ENCODE peak calls at places on chromosomes 7 and 10, in five cellular contexts. T, P, D, K and Z are unnamed samples. For H3K4me1, the result is how much of the 10 kb centered on the place peaks cover.

GRCh38 chr7:118129037-118129436 is 54.9 kb upstream of the LSM8 start:
- DNase-seq in T (no peak), P (no peak), D (no peak), K (no peak), Z (no peak)

GRCh38 chr7:150337179-150337578 is 4.2 kb downstream of the RARRES2 start:
- DNase-seq in T (no peak), P (no peak), D (no peak), K (no peak), Z (no peak)

GRCh38 chr10:49080071-49080470 is 35.3 kb downstream of the VSTM4 start:
- DNase-seq in T (peak), P (peak), D (no peak), K (no peak), Z (no peak)

GRCh38 chr10:69766161-69766910 is 35.4 kb upstream of the COL13A1 start:
- DNase-seq in T (peak), P (peak), D (no peak), K (no peak), Z (no peak)

GRCh38 chr7:80097756-80098155 is 36.9 kb upstream of the GNAI1 start:
- DNase-seq in T (no peak), P (peak), D (no peak), K (no peak), Z (no peak)

GRCh38 chr10:42646692-42647640 is 8.6 kb upstream of the ZNF33B start:
- DNase-seq in T (no peak), P (no peak), D (no peak), K (no peak), Z (no peak)

GRCh38 chr7:112566392-112567324 is 85.9 kb downstream of the LSMEM1 start:
- DNase-seq in T (no peak), P (no peak), D (no peak), K (no peak), Z (no peak)

GRCh38 chr7:24729365-24730017 is 27.8 kb downstream of the GSDME start:
- DNase-seq in T (peak), P (no peak), D (no peak), K (no peak), Z (no peak)

GRCh38 chr10:62815373-62816111 is 624 bp downstream of the EGR2 start:
- DNase-seq in T (no peak), P (peak), D (no peak), K (no peak), Z (no peak)

GRCh38 chr10:103679096-103679790 is 176.1 kb downstream of the SH3PXD2A start:
- DNase-seq in T (no peak), P (no peak), D (no peak), K (no peak), Z (no peak)

GRCh38 chr7:152556013-152556412 is 119.9 kb downstream of the XRCC2 start:
- DNase-seq in T (no peak), P (no peak), D (no peak), K (no peak), Z (no peak)

GRCh38 chr10:80196950-80197315 is 8.4 kb downstream of the ANXA11 start:
- DNase-seq in T (no peak), P (no peak), D (no peak), K (no peak), Z (no peak)
- H3K4me1 ChIP-seq in T (half or more), P (half or more), D (half or more), K (under half), Z (under half)

DNA sequence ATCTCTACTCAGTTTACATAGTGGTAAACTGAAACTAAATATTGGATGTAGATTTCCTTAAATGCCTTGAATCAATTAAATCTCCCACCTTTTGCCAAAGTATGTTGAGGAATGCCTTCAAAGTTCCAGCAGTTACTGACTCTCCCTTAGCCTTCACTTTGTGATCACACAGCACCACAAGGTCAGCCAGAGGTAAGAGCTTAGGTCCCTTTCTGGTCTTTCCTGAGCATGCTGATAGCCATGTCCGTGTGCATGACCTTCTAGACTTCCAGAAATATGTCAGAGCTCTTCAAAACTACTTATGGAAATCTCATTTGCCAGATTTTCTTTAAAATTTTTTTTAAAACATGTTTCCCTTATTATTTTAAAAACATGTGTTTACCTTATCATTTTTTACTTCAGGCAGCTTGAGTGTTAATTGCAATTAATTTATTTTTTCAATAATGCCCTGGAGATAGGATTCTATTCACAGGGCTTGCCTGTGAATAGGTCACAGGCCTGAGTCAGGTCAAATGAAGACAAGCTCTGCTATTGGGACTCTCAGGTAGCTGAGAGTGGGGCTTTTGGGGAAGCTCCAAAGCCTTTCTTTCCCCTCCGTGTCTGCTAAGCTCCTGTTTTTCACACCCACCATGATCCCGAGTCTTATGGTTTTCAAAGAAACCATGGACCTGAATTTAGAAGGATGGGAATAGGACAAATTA is 220.5 kb downstream of the CXCL12 start:
- DNase-seq in T (no peak), P (no peak), D (no peak), K (no peak), Z (no peak)
- H3K4me3 ChIP-seq in T (no peak), P (no peak), D (no peak), K (no peak), Z (no peak)

GRCh38 chr7:5345671-5346070 is 62.9 kb downstream of the SLC29A4 start:
- DNase-seq in T (no peak), P (no peak), D (no peak), K (no peak), Z (no peak)
- H3K4me1 ChIP-seq in T (under half), P (under half), D (under half), K (under half), Z (under half)

GRCh38 chr7:100435401-100436304 is 644 bp downstream of the PPP1R35 start:
- DNase-seq in T (peak), P (peak), D (peak), K (no peak), Z (peak)

GRCh38 chr7:100438172-100438571 is 1.9 kb upstream of the PPP1R35 start:
- DNase-seq in T (no peak), P (no peak), D (no peak), K (no peak), Z (no peak)

GRCh38 chr7:100434297-100435144 is 1.8 kb downstream of the PPP1R35 start:
- DNase-seq in T (no peak), P (no peak), D (no peak), K (no peak), Z (peak)

GRCh38 chr7:100433592-100434296 is 2.6 kb downstream of the PPP1R35 start:
- DNase-seq in T (no peak), P (no peak), D (no peak), K (no peak), Z (no peak)

DNA sequence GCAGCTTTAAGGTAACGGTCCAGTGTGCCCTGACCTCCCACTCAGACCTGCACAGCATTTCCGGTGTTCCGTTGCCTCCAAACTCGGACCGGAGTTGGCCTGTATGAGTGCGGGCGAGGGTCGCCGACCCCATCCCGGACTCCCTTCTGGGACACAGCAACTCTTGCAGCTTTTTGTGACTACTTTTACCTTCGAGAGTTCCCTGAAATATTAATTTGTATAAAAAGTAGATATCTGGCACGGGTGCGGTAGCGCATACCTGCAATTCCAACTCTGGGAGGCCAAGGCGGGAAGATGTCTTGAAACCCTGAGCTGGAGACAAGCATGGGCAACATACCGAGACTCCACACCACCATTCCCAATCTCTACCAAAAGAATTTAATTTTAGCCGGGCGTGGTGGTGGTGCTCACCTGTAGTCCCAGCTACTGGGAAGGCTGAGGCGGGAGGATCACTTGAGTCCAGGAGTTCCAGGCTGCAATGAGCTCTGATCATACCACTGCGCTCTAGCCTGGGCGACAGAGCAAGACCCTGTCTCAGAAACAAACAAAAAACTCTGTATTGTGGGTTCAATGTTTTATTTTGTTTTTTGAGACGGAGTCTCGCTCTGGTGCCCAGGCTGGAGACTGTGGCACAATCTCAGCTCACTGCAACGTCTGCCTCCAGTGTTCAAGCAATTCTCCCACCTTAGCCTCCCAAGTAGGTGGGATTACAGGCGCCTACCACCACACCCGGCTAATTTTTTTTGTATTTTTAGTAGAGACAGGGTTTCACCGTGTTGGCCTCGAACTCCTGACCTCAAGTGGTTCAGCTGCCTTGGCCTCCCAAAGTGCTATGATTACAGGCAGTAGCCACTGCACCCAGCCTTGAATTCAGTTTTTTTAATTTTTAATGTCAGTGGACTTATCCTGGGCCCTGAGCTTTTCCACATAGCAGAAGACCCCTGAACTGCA is 1.1 kb upstream of the PPP1R35 start:
- DNase-seq in T (no peak), P (no peak), D (no peak), K (no peak), Z (peak)
- H3K4me3 ChIP-seq in T (peak), P (peak), D (peak), K (peak), Z (no peak)

GRCh38 chr10:114911052-114911697 is 26.8 kb upstream of the TRUB1 start:
- DNase-seq in T (no peak), P (no peak), D (no peak), K (no peak), Z (no peak)

GRCh38 chr10:114915294-114915693 is 22.7 kb upstream of the TRUB1 start:
- DNase-seq in T (no peak), P (no peak), D (no peak), K (no peak), Z (no peak)

GRCh38 chr10:114908896-114909295 is 29.1 kb upstream of the TRUB1 start:
- DNase-seq in T (no peak), P (no peak), D (no peak), K (no peak), Z (no peak)

GRCh38 chr10:114914545-114914944 is 23.4 kb upstream of the TRUB1 start:
- DNase-seq in T (no peak), P (no peak), D (no peak), K (no peak), Z (no peak)

GRCh38 chr10:114911801-114912479 is 26.1 kb upstream of the TRUB1 start:
- DNase-seq in T (no peak), P (no peak), D (no peak), K (no peak), Z (no peak)
- H3K4me1 ChIP-seq in T (under half), P (under half), D (under half), K (under half), Z (under half)

GRCh38 chr7:3191545-3191944 is 109.5 kb upstream of the SDK1 start:
- DNase-seq in T (no peak), P (no peak), D (no peak), K (no peak), Z (no peak)
- H3K4me3 ChIP-seq in T (no peak), P (no peak), D (no peak), K (no peak), Z (no peak)

DNA sequence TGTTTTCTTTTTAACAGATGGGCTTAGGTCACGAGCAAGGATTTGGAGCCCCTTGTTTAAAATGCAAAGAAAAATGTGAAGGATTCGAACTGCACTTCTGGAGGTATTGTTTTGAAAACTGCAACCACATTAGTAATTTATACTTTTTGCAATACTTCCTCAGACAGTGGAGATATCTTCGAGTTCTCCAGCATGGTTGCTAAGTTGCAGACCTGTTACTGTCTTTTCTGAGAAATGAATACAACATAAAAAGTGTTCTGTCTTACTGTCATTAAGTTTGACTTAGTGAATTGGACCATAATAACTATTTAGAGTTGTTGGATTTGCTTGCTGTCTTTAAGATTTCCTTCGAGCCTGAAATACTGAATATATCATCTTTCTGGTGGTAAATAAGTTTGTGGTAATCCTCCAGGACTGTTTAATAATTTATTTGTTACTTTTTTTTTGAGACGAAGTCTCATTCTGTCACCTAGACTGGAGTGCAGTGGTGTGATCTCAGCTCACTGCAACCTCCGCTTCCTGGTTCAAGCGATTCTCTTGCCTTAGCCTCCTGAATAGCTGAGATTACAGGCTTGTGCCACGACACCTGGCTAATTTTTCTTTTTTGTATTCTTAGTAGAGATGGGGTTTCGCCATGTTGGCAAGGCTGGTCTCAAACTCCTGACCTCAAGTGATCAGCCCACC is 24.3 kb downstream of the TES start:
- DNase-seq in T (no peak), P (no peak), D (no peak), K (no peak), Z (no peak)
- H3K4me1 ChIP-seq in T (under half), P (under half), D (under half), K (under half), Z (under half)